ENCODE peak calls at places on chromosomes 2 and 18, in six cellular contexts. One of them, this sample, is unnamed.

GRCh38 chr2:98787700-98788099 is 56.8 kb upstream of the MGAT4A start:
- DNase-seq in T-helper 9 cell: no peak
- DNase-seq in NCI-H2171 treated with DMSO at 0.1 percent for 48 hours: no peak
- DNase-seq in NCI-H748 treated with DMSO at 0.1 percent for 48 hours: no peak
- DNase-seq in H54: no peak
- DNase-seq in AG10803: no peak
- DNase-seq in this sample: no peak

GRCh38 chr2:76437564-76437963 is 726.8 kb upstream of the GCFC2 start:
- DNase-seq in AG10803: no peak
- DNase-seq in NCI-H748 treated with DMSO at 0.1 percent for 48 hours: no peak
- DNase-seq in H54: no peak
- DNase-seq in NCI-H2171 treated with DMSO at 0.1 percent for 48 hours: no peak
- DNase-seq in T-helper 9 cell: no peak
- DNase-seq in this sample: no peak

GRCh38 chr18:50875966-50876536 is 2.9 kb upstream of the ME2 start:
- DNase-seq in T-helper 9 cell: no peak
- DNase-seq in AG10803: no peak
- DNase-seq in H54: no peak
- DNase-seq in NCI-H748 treated with DMSO at 0.1 percent for 48 hours: no peak
- DNase-seq in NCI-H2171 treated with DMSO at 0.1 percent for 48 hours: no peak
- DNase-seq in this sample: no peak

GRCh38 chr2:102505290-102505689 is 32.3 kb downstream of the SLC9A4 start:
- DNase-seq in NCI-H2171 treated with DMSO at 0.1 percent for 48 hours: no peak
- DNase-seq in NCI-H748 treated with DMSO at 0.1 percent for 48 hours: peak; percentile 56
- DNase-seq in AG10803: no peak
- DNase-seq in H54: no peak
- DNase-seq in T-helper 9 cell: no peak
- DNase-seq in this sample: no peak

GRCh38 chr18:13366541-13366940 is 148.0 kb downstream of the LDLRAD4 start:
- DNase-seq in T-helper 9 cell: no peak
- DNase-seq in NCI-H748 treated with DMSO at 0.1 percent for 48 hours: no peak
- DNase-seq in NCI-H2171 treated with DMSO at 0.1 percent for 48 hours: no peak
- DNase-seq in H54: no peak
- DNase-seq in AG10803: no peak
- DNase-seq in this sample: no peak

GRCh38 chr18:72652990-72653593 is 109.0 kb upstream of the CBLN2 start:
- DNase-seq in T-helper 9 cell: no peak
- DNase-seq in AG10803: peak; percentile 1
- DNase-seq in H54: no peak
- DNase-seq in NCI-H748 treated with DMSO at 0.1 percent for 48 hours: no peak
- DNase-seq in NCI-H2171 treated with DMSO at 0.1 percent for 48 hours: peak; percentile 16
- DNase-seq in this sample: no peak

GRCh38 chr2:18701981-18702380 is 112.6 kb upstream of the NT5C1B start:
- DNase-seq in T-helper 9 cell: no peak
- DNase-seq in NCI-H2171 treated with DMSO at 0.1 percent for 48 hours: no peak
- DNase-seq in AG10803: peak; percentile 26
- DNase-seq in NCI-H748 treated with DMSO at 0.1 percent for 48 hours: no peak
- DNase-seq in H54: no peak
- DNase-seq in this sample: no peak

GRCh38 chr2:169808211-169808610 is 9.5 kb downstream of the SSB start:
- DNase-seq in AG10803: peak; percentile 72
- DNase-seq in NCI-H748 treated with DMSO at 0.1 percent for 48 hours: no peak
- DNase-seq in H54: no peak
- DNase-seq in NCI-H2171 treated with DMSO at 0.1 percent for 48 hours: no peak
- DNase-seq in T-helper 9 cell: no peak
- DNase-seq in this sample: peak; percentile 73

GRCh38 chr2:129181433-129181832 is 798.0 kb upstream of the RAB6C start:
- DNase-seq in H54: no peak
- DNase-seq in NCI-H2171 treated with DMSO at 0.1 percent for 48 hours: no peak
- DNase-seq in NCI-H748 treated with DMSO at 0.1 percent for 48 hours: no peak
- DNase-seq in AG10803: no peak
- DNase-seq in T-helper 9 cell: no peak
- DNase-seq in this sample: no peak

GRCh38 chr18:12422936-12423335 is 15.2 kb downstream of the PRELID3A start:
- DNase-seq in NCI-H748 treated with DMSO at 0.1 percent for 48 hours: peak; percentile 28
- DNase-seq in H54: no peak
- DNase-seq in NCI-H2171 treated with DMSO at 0.1 percent for 48 hours: peak; percentile 51
- DNase-seq in AG10803: no peak
- DNase-seq in T-helper 9 cell: no peak
- DNase-seq in this sample: no peak

GRCh38 chr2:6326958-6327357 is 538.7 kb downstream of the CMPK2 start:
- DNase-seq in AG10803: no peak
- DNase-seq in NCI-H748 treated with DMSO at 0.1 percent for 48 hours: no peak
- DNase-seq in H54: no peak
- DNase-seq in NCI-H2171 treated with DMSO at 0.1 percent for 48 hours: no peak
- DNase-seq in T-helper 9 cell: no peak
- DNase-seq in this sample: no peak

GRCh38 chr2:200777275-200777674 is 34.4 kb upstream of the BZW1 start:
- DNase-seq in T-helper 9 cell: no peak
- DNase-seq in AG10803: no peak
- DNase-seq in NCI-H2171 treated with DMSO at 0.1 percent for 48 hours: no peak
- DNase-seq in NCI-H748 treated with DMSO at 0.1 percent for 48 hours: no peak
- DNase-seq in H54: no peak
- DNase-seq in this sample: no peak

GRCh38 chr2:1047485-1047884 is 96.8 kb downstream of the SNTG2 start:
- DNase-seq in NCI-H748 treated with DMSO at 0.1 percent for 48 hours: no peak
- DNase-seq in H54: no peak
- DNase-seq in AG10803: peak; percentile 22
- DNase-seq in NCI-H2171 treated with DMSO at 0.1 percent for 48 hours: no peak
- DNase-seq in T-helper 9 cell: no peak
- DNase-seq in this sample: no peak

GRCh38 chr18:21168880-21169279 is 57.3 kb upstream of the ROCK1 start:
- DNase-seq in H54: no peak
- DNase-seq in NCI-H2171 treated with DMSO at 0.1 percent for 48 hours: no peak
- DNase-seq in T-helper 9 cell: no peak
- DNase-seq in AG10803: no peak
- DNase-seq in NCI-H748 treated with DMSO at 0.1 percent for 48 hours: no peak
- DNase-seq in this sample: no peak

GRCh38 chr2:170761572-170761971 is 8.6 kb upstream of the ERICH2 start:
- DNase-seq in AG10803: no peak
- DNase-seq in NCI-H748 treated with DMSO at 0.1 percent for 48 hours: no peak
- DNase-seq in NCI-H2171 treated with DMSO at 0.1 percent for 48 hours: no peak
- DNase-seq in T-helper 9 cell: no peak
- DNase-seq in H54: no peak
- DNase-seq in this sample: no peak

GRCh38 chr2:215760526-215760925 is 252.8 kb downstream of the MREG start:
- DNase-seq in NCI-H2171 treated with DMSO at 0.1 percent for 48 hours: peak; percentile 14
- DNase-seq in AG10803: no peak
- DNase-seq in NCI-H748 treated with DMSO at 0.1 percent for 48 hours: no peak
- DNase-seq in T-helper 9 cell: no peak
- DNase-seq in H54: no peak
- DNase-seq in this sample: no peak

GRCh38 chr18:7924616-7925015 is 357.5 kb downstream of the PTPRM start:
- DNase-seq in H54: no peak
- DNase-seq in NCI-H748 treated with DMSO at 0.1 percent for 48 hours: no peak
- DNase-seq in T-helper 9 cell: no peak
- DNase-seq in NCI-H2171 treated with DMSO at 0.1 percent for 48 hours: peak; percentile 92
- DNase-seq in AG10803: no peak
- DNase-seq in this sample: no peak

GRCh38 chr2:147684903-147685302 is 159.9 kb upstream of the ACVR2A start:
- DNase-seq in NCI-H2171 treated with DMSO at 0.1 percent for 48 hours: no peak
- DNase-seq in H54: no peak
- DNase-seq in NCI-H748 treated with DMSO at 0.1 percent for 48 hours: no peak
- DNase-seq in T-helper 9 cell: no peak
- DNase-seq in AG10803: no peak
- DNase-seq in this sample: no peak

GRCh38 chr18:56702946-56703345 is 51.8 kb downstream of the WDR7 start:
- DNase-seq in H54: peak; percentile 1
- DNase-seq in T-helper 9 cell: no peak
- DNase-seq in NCI-H748 treated with DMSO at 0.1 percent for 48 hours: peak; percentile 63
- DNase-seq in NCI-H2171 treated with DMSO at 0.1 percent for 48 hours: peak; percentile 68
- DNase-seq in AG10803: peak; percentile 31
- DNase-seq in this sample: peak; percentile 42

GRCh38 chr18:9130806-9131205 is 5.8 kb upstream of the ANKRD12 start:
- DNase-seq in NCI-H748 treated with DMSO at 0.1 percent for 48 hours: no peak
- DNase-seq in AG10803: no peak
- DNase-seq in H54: no peak
- DNase-seq in NCI-H2171 treated with DMSO at 0.1 percent for 48 hours: no peak
- DNase-seq in T-helper 9 cell: no peak
- DNase-seq in this sample: no peak

GRCh38 chr2:69567157-69567908 is 76.2 kb downstream of the AAK1 start:
- DNase-seq in T-helper 9 cell: no peak
- DNase-seq in NCI-H748 treated with DMSO at 0.1 percent for 48 hours: no peak
- DNase-seq in H54: peak; percentile 25
- DNase-seq in AG10803: peak; percentile 74
- DNase-seq in NCI-H2171 treated with DMSO at 0.1 percent for 48 hours: no peak
- DNase-seq in this sample: no peak

GRCh38 chr18:23377669-23378469 is 75.2 kb upstream of the RIOK3 start:
- DNase-seq in NCI-H748 treated with DMSO at 0.1 percent for 48 hours: no peak
- DNase-seq in T-helper 9 cell: no peak
- DNase-seq in NCI-H2171 treated with DMSO at 0.1 percent for 48 hours: no peak
- DNase-seq in AG10803: peak; percentile 84
- DNase-seq in H54: peak; percentile 29
- DNase-seq in this sample: peak; percentile 93

GRCh38 chr18:9449580-9449979 is 25.7 kb upstream of the RALBP1 start:
- DNase-seq in T-helper 9 cell: no peak
- DNase-seq in NCI-H2171 treated with DMSO at 0.1 percent for 48 hours: no peak
- DNase-seq in H54: no peak
- DNase-seq in AG10803: peak; percentile 59
- DNase-seq in NCI-H748 treated with DMSO at 0.1 percent for 48 hours: no peak
- DNase-seq in this sample: peak; percentile 60

GRCh38 chr2:160256511-160256910 is 56.4 kb upstream of the ITGB6 start:
- DNase-seq in T-helper 9 cell: no peak
- DNase-seq in H54: no peak
- DNase-seq in NCI-H748 treated with DMSO at 0.1 percent for 48 hours: no peak
- DNase-seq in AG10803: no peak
- DNase-seq in NCI-H2171 treated with DMSO at 0.1 percent for 48 hours: no peak
- DNase-seq in this sample: no peak

GRCh38 chr2:207159002-207159401 is 6.7 kb downstream of the KLF7 start:
- DNase-seq in AG10803: no peak
- DNase-seq in H54: no peak
- DNase-seq in NCI-H2171 treated with DMSO at 0.1 percent for 48 hours: no peak
- DNase-seq in NCI-H748 treated with DMSO at 0.1 percent for 48 hours: no peak
- DNase-seq in T-helper 9 cell: no peak
- DNase-seq in this sample: no peak

GRCh38 chr2:98614024-98614739 is 5.8 kb downstream of the UNC50 start:
- DNase-seq in H54: no peak
- DNase-seq in T-helper 9 cell: no peak
- DNase-seq in AG10803: no peak
- DNase-seq in NCI-H2171 treated with DMSO at 0.1 percent for 48 hours: no peak
- DNase-seq in NCI-H748 treated with DMSO at 0.1 percent for 48 hours: no peak
- DNase-seq in this sample: no peak

GRCh38 chr2:109313343-109313742 is 184.3 kb downstream of the SH3RF3 start:
- DNase-seq in H54: no peak
- DNase-seq in T-helper 9 cell: no peak
- DNase-seq in AG10803: no peak
- DNase-seq in NCI-H748 treated with DMSO at 0.1 percent for 48 hours: no peak
- DNase-seq in NCI-H2171 treated with DMSO at 0.1 percent for 48 hours: no peak
- DNase-seq in this sample: no peak

GRCh38 chr2:8754056-8754790 is 72.4 kb downstream of the ID2 start:
- DNase-seq in NCI-H748 treated with DMSO at 0.1 percent for 48 hours: peak; percentile 86
- DNase-seq in AG10803: peak; percentile 50
- DNase-seq in NCI-H2171 treated with DMSO at 0.1 percent for 48 hours: peak; percentile 48
- DNase-seq in H54: no peak
- DNase-seq in T-helper 9 cell: no peak
- DNase-seq in this sample: peak; percentile 8

GRCh38 chr2:41919135-41919534 is 128.7 kb upstream of the PKDCC start:
- DNase-seq in H54: no peak
- DNase-seq in T-helper 9 cell: no peak
- DNase-seq in NCI-H2171 treated with DMSO at 0.1 percent for 48 hours: no peak
- DNase-seq in NCI-H748 treated with DMSO at 0.1 percent for 48 hours: no peak
- DNase-seq in AG10803: no peak
- DNase-seq in this sample: no peak

GRCh38 chr2:85353876-85354285 is 447 bp downstream of the RETSAT start:
- DNase-seq in H54: peak; percentile 51
- DNase-seq in AG10803: peak; percentile 18
- DNase-seq in NCI-H2171 treated with DMSO at 0.1 percent for 48 hours: no peak
- DNase-seq in NCI-H748 treated with DMSO at 0.1 percent for 48 hours: no peak
- DNase-seq in T-helper 9 cell: peak; percentile 5
- DNase-seq in this sample: peak; percentile 55

GRCh38 chr2:157076526-157077161 is 180.9 kb upstream of the GALNT5 start:
- DNase-seq in NCI-H2171 treated with DMSO at 0.1 percent for 48 hours: no peak
- DNase-seq in NCI-H748 treated with DMSO at 0.1 percent for 48 hours: no peak
- DNase-seq in AG10803: no peak
- DNase-seq in H54: no peak
- DNase-seq in T-helper 9 cell: no peak
- DNase-seq in this sample: no peak

GRCh38 chr2:39668576-39668975 is 2.9 kb downstream of the TMEM178A start:
- DNase-seq in NCI-H2171 treated with DMSO at 0.1 percent for 48 hours: no peak
- DNase-seq in AG10803: no peak
- DNase-seq in T-helper 9 cell: no peak
- DNase-seq in H54: no peak
- DNase-seq in NCI-H748 treated with DMSO at 0.1 percent for 48 hours: no peak
- DNase-seq in this sample: no peak

GRCh38 chr2:220104871-220105351 is 477.5 kb downstream of the SLC4A3 start:
- DNase-seq in NCI-H748 treated with DMSO at 0.1 percent for 48 hours: no peak
- DNase-seq in H54: peak; percentile 27
- DNase-seq in AG10803: peak; percentile 84
- DNase-seq in NCI-H2171 treated with DMSO at 0.1 percent for 48 hours: peak; percentile 61
- DNase-seq in T-helper 9 cell: no peak
- DNase-seq in this sample: peak; percentile 52

GRCh38 chr2:230868151-230868946 is 3.6 kb downstream of the ITM2C start:
- DNase-seq in H54: no peak
- DNase-seq in AG10803: no peak
- DNase-seq in NCI-H2171 treated with DMSO at 0.1 percent for 48 hours: no peak
- DNase-seq in NCI-H748 treated with DMSO at 0.1 percent for 48 hours: no peak
- DNase-seq in T-helper 9 cell: no peak
- DNase-seq in this sample: no peak

GRCh38 chr2:207276248-207276647 is 110.5 kb upstream of the KLF7 start:
- DNase-seq in NCI-H2171 treated with DMSO at 0.1 percent for 48 hours: no peak
- DNase-seq in AG10803: no peak
- DNase-seq in T-helper 9 cell: no peak
- DNase-seq in NCI-H748 treated with DMSO at 0.1 percent for 48 hours: no peak
- DNase-seq in H54: no peak
- DNase-seq in this sample: peak; percentile 78

GRCh38 chr2:98607104-98607503 is 1.2 kb downstream of the COA5 start:
- DNase-seq in AG10803: no peak
- DNase-seq in T-helper 9 cell: no peak
- DNase-seq in NCI-H748 treated with DMSO at 0.1 percent for 48 hours: no peak
- DNase-seq in NCI-H2171 treated with DMSO at 0.1 percent for 48 hours: no peak
- DNase-seq in H54: no peak
- DNase-seq in this sample: no peak

GRCh38 chr2:140659293-140659692 is 1471.5 kb downstream of the LRP1B start:
- DNase-seq in H54: no peak
- DNase-seq in NCI-H748 treated with DMSO at 0.1 percent for 48 hours: no peak
- DNase-seq in T-helper 9 cell: no peak
- DNase-seq in NCI-H2171 treated with DMSO at 0.1 percent for 48 hours: peak; percentile 84
- DNase-seq in AG10803: no peak
- DNase-seq in this sample: no peak

GRCh38 chr2:218798767-218799504 is 17.0 kb downstream of the CYP27A1 start:
- DNase-seq in NCI-H2171 treated with DMSO at 0.1 percent for 48 hours: no peak
- DNase-seq in H54: no peak
- DNase-seq in T-helper 9 cell: no peak
- DNase-seq in NCI-H748 treated with DMSO at 0.1 percent for 48 hours: no peak
- DNase-seq in AG10803: no peak
- DNase-seq in this sample: peak; percentile 94

GRCh38 chr2:137900421-137901141 is 63.7 kb upstream of the HNMT start:
- DNase-seq in T-helper 9 cell: no peak
- DNase-seq in AG10803: no peak
- DNase-seq in H54: no peak
- DNase-seq in NCI-H748 treated with DMSO at 0.1 percent for 48 hours: no peak
- DNase-seq in NCI-H2171 treated with DMSO at 0.1 percent for 48 hours: no peak
- DNase-seq in this sample: no peak

GRCh38 chr18:49524951-49525350 is 36.9 kb upstream of the LIPG start:
- DNase-seq in NCI-H2171 treated with DMSO at 0.1 percent for 48 hours: no peak
- DNase-seq in H54: no peak
- DNase-seq in NCI-H748 treated with DMSO at 0.1 percent for 48 hours: no peak
- DNase-seq in T-helper 9 cell: no peak
- DNase-seq in AG10803: no peak
- DNase-seq in this sample: no peak

This sample was measured in fibroblast of villous mesenchyme.